ENCODE peak calls at places on chromosomes 5 and 9, in eight cellular contexts. W is GF-D8; Z is omental fat pad; J is adrenal gland; O is Panc1; V is activated effector memory CD4-positive, alpha-beta T cell treated with Interleukin-2 at 50 U/mL for 16 hours; F is naive thymus-derived CD8-positive, alpha-beta T cell; P is mesenteric fat pad. M is an unnamed sample.
A peak's percentile ranks its signal among the peaks of the same experiment; 100 is the strongest.

GRCh38 chr5:91670565-91670964 is 287.4 kb upstream of the ARRDC3 start:
- DNase-seq in W (no peak), Z (no peak), J (no peak), O (no peak), V (no peak), F (no peak), P (no peak), M (no peak)

GRCh38 chr9:811101-811531 is 30.4 kb upstream of the DMRT1 start:
- DNase-seq in W (no peak), Z (no peak), J (no peak), O (no peak), V (no peak), F (no peak), P (no peak), M (no peak)

GRCh38 chr5:97425511-97425910 is 242.5 kb upstream of the RIOK2 start:
- DNase-seq in W (no peak), Z (no peak), J (no peak), O (no peak), V (no peak), F (no peak), P (no peak), M (no peak)

GRCh38 chr5:61000887-61001286 is 55.9 kb downstream of the NDUFAF2 start:
- DNase-seq in W (no peak), Z (no peak), J (no peak), O (no peak), V (no peak), F (no peak), P (no peak), M (no peak)

GRCh38 chr9:124260769-124261603 is 3.2 kb downstream of the NEK6 start:
- DNase-seq in W (peak; percentile 82), Z (no peak), J (no peak), O (no peak), V (no peak), F (no peak), P (no peak), M (no peak)

GRCh38 chr9:130106860-130107848 is 53.4 kb downstream of the GPR107 start:
- DNase-seq in W (no peak), Z (peak; percentile 100), J (peak; percentile 95), O (peak; percentile 27), V (peak; percentile 64), F (peak; percentile 80), P (no peak), M (peak; percentile 61)

GRCh38 chr5:167940911-167941310 is 350.5 kb upstream of the WWC1 start:
- DNase-seq in W (no peak), Z (no peak), J (no peak), O (no peak), V (no peak), F (no peak), P (no peak), M (no peak)

GRCh38 chr9:96420468-96421219 is 2.5 kb upstream of the ZNF367 start:
- DNase-seq in W (peak; percentile 15), Z (no peak), J (peak; percentile 64), O (peak; percentile 95), V (no peak), F (no peak), P (no peak), M (no peak)

GRCh38 chr5:113713051-113713450 is 199.6 kb downstream of the YTHDC2 start:
- DNase-seq in W (no peak), Z (no peak), J (no peak), O (no peak), V (no peak), F (no peak), P (no peak), M (no peak)

GRCh38 chr5:3155029-3155428 is 403.6 kb upstream of the IRX2 start:
- DNase-seq in W (no peak), Z (no peak), J (no peak), O (no peak), V (no peak), F (no peak), P (no peak), M (no peak)

GRCh38 chr9:83992407-83992806 is 11.8 kb downstream of the RMI1 start:
- DNase-seq in W (no peak), Z (no peak), J (no peak), O (no peak), V (no peak), F (no peak), P (no peak), M (no peak)

GRCh38 chr5:107512029-107512428 is 158.7 kb downstream of the EFNA5 start:
- DNase-seq in W (no peak), Z (no peak), J (no peak), O (no peak), V (no peak), F (no peak), P (no peak), M (no peak)

GRCh38 chr5:56148453-56148971 is 84.6 kb downstream of the ANKRD55 start:
- DNase-seq in W (no peak), Z (no peak), J (no peak), O (no peak), V (no peak), F (peak; percentile 49), P (no peak), M (no peak)

GRCh38 chr5:160071521-160072299 is 47.5 kb downstream of the PWWP2A start:
- DNase-seq in W (peak; percentile 1), Z (no peak), J (no peak), O (no peak), V (no peak), F (no peak), P (no peak), M (no peak)

GRCh38 chr5:176570044-176570443 is 20.9 kb downstream of the CDHR2 start:
- DNase-seq in W (no peak), Z (no peak), J (no peak), O (no peak), V (no peak), F (no peak), P (no peak), M (no peak)

GRCh38 chr5:116271432-116271831 is 186.6 kb downstream of the COMMD10 start:
- DNase-seq in W (no peak), Z (no peak), J (no peak), O (no peak), V (no peak), F (no peak), P (no peak), M (no peak)

GRCh38 chr5:148972958-148973357 is 89.9 kb downstream of the SH3TC2 start:
- DNase-seq in W (no peak), Z (no peak), J (peak; percentile 25), O (peak; percentile 82), V (no peak), F (no peak), P (no peak), M (no peak)

GRCh38 chr9:93185261-93186150 is 1.6 kb downstream of the WNK2 start:
- DNase-seq in W (no peak), Z (no peak), J (no peak), O (no peak), V (no peak), F (no peak), P (no peak), M (no peak)

GRCh38 chr5:146644811-146645210 is 128.8 kb upstream of the GPR151 start:
- DNase-seq in W (no peak), Z (no peak), J (no peak), O (no peak), V (no peak), F (no peak), P (no peak), M (no peak)

GRCh38 chr9:38110476-38110875 is 41.4 kb upstream of the SHB start:
- DNase-seq in W (no peak), Z (no peak), J (no peak), O (no peak), V (no peak), F (no peak), P (no peak), M (no peak)

GRCh38 chr5:56658972-56659371 is 156.4 kb upstream of the MAP3K1 start:
- DNase-seq in W (no peak), Z (no peak), J (no peak), O (no peak), V (no peak), F (no peak), P (no peak), M (no peak)

M was measured in T-helper 22 cell.